ENCODE peak calls at places on chromosomes 3 and 15, in eight cellular contexts. J is activated T-cell treated with anti-CD3 and anti-CD28 coated beads, Interleukin-2, amount 50 U/mL, for 4 hours; Y is Right ventricle myocardium superior; S is upper lobe of right lung; F is A549; X is psoas muscle; P is pancreas; G is left ventricle myocardium superior. U is an unnamed sample.

GRCh38 chr3:82311901-82312300 is 550.5 kb upstream of the GBE1 start:
- ATAC-seq in J (no peak), Y (no peak), S (no peak), F (no peak), X (no peak), P (no peak), G (no peak), U (no peak)

GRCh38 chr15:73987646-73988045 is 4.4 kb downstream of the STOML1 start:
- ATAC-seq in J (no peak), Y (no peak), S (no peak), F (no peak), X (no peak), P (no peak), G (no peak), U (no peak)

GRCh38 chr15:57607570-57608000 is 15.9 kb downstream of the MYZAP start:
- ATAC-seq in J (no peak), Y (peak), S (peak), F (peak), X (peak), P (peak), G (peak), U (no peak)

GRCh38 chr3:194250104-194251002 is 100.8 kb downstream of the CPN2 start:
- ATAC-seq in J (no peak), Y (peak), S (no peak), F (no peak), X (peak), P (no peak), G (peak), U (no peak)

GRCh38 chr3:185552358-185552877 is at the start of gene LIPH:
- ATAC-seq in J (peak), Y (peak), S (peak), F (peak), X (no peak), P (peak), G (peak), U (peak)

GRCh38 chr15:92943581-92943980 is 43.5 kb downstream of the CHD2 start:
- ATAC-seq in J (no peak), Y (no peak), S (no peak), F (no peak), X (no peak), P (no peak), G (no peak), U (no peak)

GRCh38 chr3:5348229-5348628 is 160.7 kb downstream of the EDEM1 start:
- ATAC-seq in J (no peak), Y (no peak), S (no peak), F (no peak), X (no peak), P (no peak), G (no peak), U (no peak)

GRCh38 chr3:32502089-32502943 is at the start of gene CMTM6:
- ATAC-seq in J (peak), Y (peak), S (peak), F (peak), X (peak), P (peak), G (peak), U (peak)

GRCh38 chr15:100910556-100910955 is 8.6 kb upstream of the LRRK1 start:
- ATAC-seq in J (no peak), Y (no peak), S (no peak), F (peak), X (peak), P (no peak), G (no peak), U (no peak)

GRCh38 chr15:90957105-90957790 is 2.6 kb downstream of the RCCD1 start:
- ATAC-seq in J (no peak), Y (peak), S (peak), F (no peak), X (peak), P (peak), G (peak), U (no peak)

GRCh38 chr3:132660056-132660744 is at the start of gene UBA5:
- ATAC-seq in J (peak), Y (peak), S (peak), F (peak), X (peak), P (peak), G (peak), U (peak)

GRCh38 chr15:23910030-23910429 is 222.9 kb upstream of the NDN start:
- ATAC-seq in J (no peak), Y (no peak), S (no peak), F (no peak), X (no peak), P (no peak), G (no peak), U (no peak)

GRCh38 chr3:143827425-143827824 is 20.8 kb downstream of the SLC9A9 start:
- ATAC-seq in J (no peak), Y (no peak), S (no peak), F (no peak), X (no peak), P (no peak), G (no peak), U (no peak)

GRCh38 chr3:61686228-61686648 is 124.9 kb downstream of the PTPRG start:
- ATAC-seq in J (no peak), Y (peak), S (peak), F (no peak), X (no peak), P (peak), G (peak), U (no peak)

U was measured in activated T-helper 17 cell treated with anti-CD3 and anti-CD28 coated beads, Interleukin-2, amount 50 U/mL, for 72 hours.